ENCODE peak calls at places on chromosomes 3 and 15, in eight cellular contexts. One of them, this sample, is unnamed.

GRCh38 chr15:28975766-28976179 is 90.0 kb downstream of the APBA2 start:
- DNase-seq in posterior vena cava: peak; percentile 79
- DNase-seq in naive thymus-derived CD4-positive, alpha-beta T cell: peak; percentile 82
- DNase-seq in H4: peak; percentile 38
- DNase-seq in neuronal stem cell: no peak
- DNase-seq in stimulated activated naive CD4-positive, alpha-beta T cell: peak; percentile 69
- DNase-seq in stimulated activated CD4-positive, alpha-beta T cell treated with anti-CD3 and anti-CD28 coated beads, Interleukin-4, amount 100 ng/mL, for 48 hours: peak; percentile 58
- DNase-seq in astrocyte: no peak
- DNase-seq in this sample: peak; percentile 81

GRCh38 chr3:94132777-94133176 is 69.9 kb downstream of the NSUN3 start:
- DNase-seq in posterior vena cava: no peak
- DNase-seq in naive thymus-derived CD4-positive, alpha-beta T cell: no peak
- DNase-seq in H4: no peak
- DNase-seq in neuronal stem cell: no peak
- DNase-seq in stimulated activated naive CD4-positive, alpha-beta T cell: no peak
- DNase-seq in stimulated activated CD4-positive, alpha-beta T cell treated with anti-CD3 and anti-CD28 coated beads, Interleukin-4, amount 100 ng/mL, for 48 hours: no peak
- DNase-seq in astrocyte: no peak
- DNase-seq in this sample: no peak

GRCh38 chr3:119427669-119428068 is 35.7 kb downstream of the TMEM39A start:
- DNase-seq in posterior vena cava: no peak
- DNase-seq in naive thymus-derived CD4-positive, alpha-beta T cell: no peak
- DNase-seq in H4: no peak
- DNase-seq in neuronal stem cell: peak; percentile 2
- DNase-seq in stimulated activated naive CD4-positive, alpha-beta T cell: no peak
- DNase-seq in stimulated activated CD4-positive, alpha-beta T cell treated with anti-CD3 and anti-CD28 coated beads, Interleukin-4, amount 100 ng/mL, for 48 hours: no peak
- DNase-seq in astrocyte: no peak
- DNase-seq in this sample: no peak

GRCh38 chr3:18194431-18194830 is 230.7 kb downstream of the SATB1 start:
- DNase-seq in posterior vena cava: no peak
- DNase-seq in naive thymus-derived CD4-positive, alpha-beta T cell: no peak
- DNase-seq in H4: peak; percentile 2
- DNase-seq in neuronal stem cell: no peak
- DNase-seq in stimulated activated naive CD4-positive, alpha-beta T cell: no peak
- DNase-seq in stimulated activated CD4-positive, alpha-beta T cell treated with anti-CD3 and anti-CD28 coated beads, Interleukin-4, amount 100 ng/mL, for 48 hours: no peak
- DNase-seq in astrocyte: no peak
- DNase-seq in this sample: no peak

GRCh38 chr3:106518516-106518915 is 649.7 kb upstream of the CBLB start:
- DNase-seq in posterior vena cava: no peak
- DNase-seq in naive thymus-derived CD4-positive, alpha-beta T cell: no peak
- DNase-seq in H4: no peak
- DNase-seq in neuronal stem cell: no peak
- DNase-seq in stimulated activated naive CD4-positive, alpha-beta T cell: no peak
- DNase-seq in stimulated activated CD4-positive, alpha-beta T cell treated with anti-CD3 and anti-CD28 coated beads, Interleukin-4, amount 100 ng/mL, for 48 hours: no peak
- DNase-seq in astrocyte: peak; percentile 67
- DNase-seq in this sample: no peak

GRCh38 chr3:143443851-143444331 is 324.3 kb downstream of the CHST2 start:
- DNase-seq in posterior vena cava: no peak
- DNase-seq in naive thymus-derived CD4-positive, alpha-beta T cell: no peak
- DNase-seq in H4: peak; percentile 99
- DNase-seq in neuronal stem cell: no peak
- DNase-seq in stimulated activated naive CD4-positive, alpha-beta T cell: no peak
- DNase-seq in stimulated activated CD4-positive, alpha-beta T cell treated with anti-CD3 and anti-CD28 coated beads, Interleukin-4, amount 100 ng/mL, for 48 hours: peak; percentile 31
- DNase-seq in astrocyte: peak; percentile 99
- DNase-seq in this sample: peak; percentile 46

GRCh38 chr15:88493811-88494210 is 26.3 kb downstream of the MRPS11 start:
- DNase-seq in posterior vena cava: no peak
- DNase-seq in naive thymus-derived CD4-positive, alpha-beta T cell: no peak
- DNase-seq in H4: no peak
- DNase-seq in neuronal stem cell: no peak
- DNase-seq in stimulated activated naive CD4-positive, alpha-beta T cell: no peak
- DNase-seq in stimulated activated CD4-positive, alpha-beta T cell treated with anti-CD3 and anti-CD28 coated beads, Interleukin-4, amount 100 ng/mL, for 48 hours: no peak
- DNase-seq in astrocyte: no peak
- DNase-seq in this sample: no peak

GRCh38 chr3:141913150-141913811 is 36.8 kb downstream of the ATP1B3 start:
- DNase-seq in posterior vena cava: no peak
- DNase-seq in naive thymus-derived CD4-positive, alpha-beta T cell: peak; percentile 72
- DNase-seq in H4: peak; percentile 69
- DNase-seq in neuronal stem cell: no peak
- DNase-seq in stimulated activated naive CD4-positive, alpha-beta T cell: peak; percentile 22
- DNase-seq in stimulated activated CD4-positive, alpha-beta T cell treated with anti-CD3 and anti-CD28 coated beads, Interleukin-4, amount 100 ng/mL, for 48 hours: peak; percentile 27
- DNase-seq in astrocyte: peak; percentile 34
- DNase-seq in this sample: peak; percentile 56

GRCh38 chr3:4721511-4721911 is 228.4 kb downstream of the ITPR1 start:
- DNase-seq in posterior vena cava: no peak
- DNase-seq in naive thymus-derived CD4-positive, alpha-beta T cell: no peak
- DNase-seq in H4: no peak
- DNase-seq in neuronal stem cell: no peak
- DNase-seq in stimulated activated naive CD4-positive, alpha-beta T cell: no peak
- DNase-seq in stimulated activated CD4-positive, alpha-beta T cell treated with anti-CD3 and anti-CD28 coated beads, Interleukin-4, amount 100 ng/mL, for 48 hours: no peak
- DNase-seq in astrocyte: peak; percentile 98
- DNase-seq in this sample: no peak

GRCh38 chr15:98755138-98755537 is 106.8 kb downstream of the IGF1R start:
- DNase-seq in posterior vena cava: no peak
- DNase-seq in naive thymus-derived CD4-positive, alpha-beta T cell: no peak
- DNase-seq in H4: no peak
- DNase-seq in neuronal stem cell: no peak
- DNase-seq in stimulated activated naive CD4-positive, alpha-beta T cell: no peak
- DNase-seq in stimulated activated CD4-positive, alpha-beta T cell treated with anti-CD3 and anti-CD28 coated beads, Interleukin-4, amount 100 ng/mL, for 48 hours: no peak
- DNase-seq in astrocyte: peak; percentile 42
- DNase-seq in this sample: no peak

GRCh38 chr15:36161781-36162212 is 417.6 kb upstream of the CDIN1 start:
- DNase-seq in posterior vena cava: no peak
- DNase-seq in naive thymus-derived CD4-positive, alpha-beta T cell: no peak
- DNase-seq in H4: peak; percentile 45
- DNase-seq in neuronal stem cell: peak; percentile 21
- DNase-seq in stimulated activated naive CD4-positive, alpha-beta T cell: no peak
- DNase-seq in stimulated activated CD4-positive, alpha-beta T cell treated with anti-CD3 and anti-CD28 coated beads, Interleukin-4, amount 100 ng/mL, for 48 hours: no peak
- DNase-seq in astrocyte: no peak
- DNase-seq in this sample: peak; percentile 20

GRCh38 chr15:82613764-82614163 is 33.4 kb downstream of the CPEB1 start:
- DNase-seq in posterior vena cava: peak; percentile 81
- DNase-seq in naive thymus-derived CD4-positive, alpha-beta T cell: no peak
- DNase-seq in H4: no peak
- DNase-seq in neuronal stem cell: no peak
- DNase-seq in stimulated activated naive CD4-positive, alpha-beta T cell: no peak
- DNase-seq in stimulated activated CD4-positive, alpha-beta T cell treated with anti-CD3 and anti-CD28 coated beads, Interleukin-4, amount 100 ng/mL, for 48 hours: no peak
- DNase-seq in astrocyte: no peak
- DNase-seq in this sample: no peak

GRCh38 chr3:65348596-65348995 is 660.8 kb upstream of the ADAMTS9 start:
- DNase-seq in posterior vena cava: no peak
- DNase-seq in naive thymus-derived CD4-positive, alpha-beta T cell: no peak
- DNase-seq in H4: peak; percentile 81
- DNase-seq in neuronal stem cell: no peak
- DNase-seq in stimulated activated naive CD4-positive, alpha-beta T cell: no peak
- DNase-seq in stimulated activated CD4-positive, alpha-beta T cell treated with anti-CD3 and anti-CD28 coated beads, Interleukin-4, amount 100 ng/mL, for 48 hours: no peak
- DNase-seq in astrocyte: peak; percentile 18
- DNase-seq in this sample: no peak

GRCh38 chr3:160804762-160805161 is 48.7 kb downstream of the PPM1L start:
- DNase-seq in posterior vena cava: no peak
- DNase-seq in naive thymus-derived CD4-positive, alpha-beta T cell: no peak
- DNase-seq in H4: peak; percentile 53
- DNase-seq in neuronal stem cell: no peak
- DNase-seq in stimulated activated naive CD4-positive, alpha-beta T cell: no peak
- DNase-seq in stimulated activated CD4-positive, alpha-beta T cell treated with anti-CD3 and anti-CD28 coated beads, Interleukin-4, amount 100 ng/mL, for 48 hours: no peak
- DNase-seq in astrocyte: no peak
- DNase-seq in this sample: peak; percentile 22

GRCh38 chr3:72338082-72338941 is 509.9 kb downstream of the SHQ1 start:
- DNase-seq in posterior vena cava: no peak
- DNase-seq in naive thymus-derived CD4-positive, alpha-beta T cell: no peak
- DNase-seq in H4: no peak
- DNase-seq in neuronal stem cell: no peak
- DNase-seq in stimulated activated naive CD4-positive, alpha-beta T cell: no peak
- DNase-seq in stimulated activated CD4-positive, alpha-beta T cell treated with anti-CD3 and anti-CD28 coated beads, Interleukin-4, amount 100 ng/mL, for 48 hours: peak; percentile 59
- DNase-seq in astrocyte: peak; percentile 52
- DNase-seq in this sample: no peak

GRCh38 chr3:13300546-13301294 is 119.4 kb downstream of the NUP210 start:
- DNase-seq in posterior vena cava: peak; percentile 10
- DNase-seq in naive thymus-derived CD4-positive, alpha-beta T cell: no peak
- DNase-seq in H4: no peak
- DNase-seq in neuronal stem cell: no peak
- DNase-seq in stimulated activated naive CD4-positive, alpha-beta T cell: no peak
- DNase-seq in stimulated activated CD4-positive, alpha-beta T cell treated with anti-CD3 and anti-CD28 coated beads, Interleukin-4, amount 100 ng/mL, for 48 hours: no peak
- DNase-seq in astrocyte: no peak
- DNase-seq in this sample: no peak

GRCh38 chr3:115931581-115931980 is 308.3 kb downstream of the GAP43 start:
- DNase-seq in posterior vena cava: no peak
- DNase-seq in naive thymus-derived CD4-positive, alpha-beta T cell: no peak
- DNase-seq in H4: no peak
- DNase-seq in neuronal stem cell: no peak
- DNase-seq in stimulated activated naive CD4-positive, alpha-beta T cell: no peak
- DNase-seq in stimulated activated CD4-positive, alpha-beta T cell treated with anti-CD3 and anti-CD28 coated beads, Interleukin-4, amount 100 ng/mL, for 48 hours: no peak
- DNase-seq in astrocyte: no peak
- DNase-seq in this sample: no peak

GRCh38 chr3:172147113-172147818 is 107.9 kb downstream of the FNDC3B start:
- DNase-seq in posterior vena cava: no peak
- DNase-seq in naive thymus-derived CD4-positive, alpha-beta T cell: no peak
- DNase-seq in H4: no peak
- DNase-seq in neuronal stem cell: no peak
- DNase-seq in stimulated activated naive CD4-positive, alpha-beta T cell: no peak
- DNase-seq in stimulated activated CD4-positive, alpha-beta T cell treated with anti-CD3 and anti-CD28 coated beads, Interleukin-4, amount 100 ng/mL, for 48 hours: no peak
- DNase-seq in astrocyte: no peak
- DNase-seq in this sample: no peak

GRCh38 chr15:84979651-84980050 is 2.0 kb upstream of the PDE8A start:
- DNase-seq in posterior vena cava: no peak
- DNase-seq in naive thymus-derived CD4-positive, alpha-beta T cell: no peak
- DNase-seq in H4: no peak
- DNase-seq in neuronal stem cell: no peak
- DNase-seq in stimulated activated naive CD4-positive, alpha-beta T cell: no peak
- DNase-seq in stimulated activated CD4-positive, alpha-beta T cell treated with anti-CD3 and anti-CD28 coated beads, Interleukin-4, amount 100 ng/mL, for 48 hours: no peak
- DNase-seq in astrocyte: no peak
- DNase-seq in this sample: peak; percentile 53

GRCh38 chr15:41511331-41512077 is 2.1 kb downstream of the LTK start:
- DNase-seq in posterior vena cava: no peak
- DNase-seq in naive thymus-derived CD4-positive, alpha-beta T cell: no peak
- DNase-seq in H4: no peak
- DNase-seq in neuronal stem cell: no peak
- DNase-seq in stimulated activated naive CD4-positive, alpha-beta T cell: no peak
- DNase-seq in stimulated activated CD4-positive, alpha-beta T cell treated with anti-CD3 and anti-CD28 coated beads, Interleukin-4, amount 100 ng/mL, for 48 hours: no peak
- DNase-seq in astrocyte: no peak
- DNase-seq in this sample: peak; percentile 73

GRCh38 chr15:48149858-48150257 is 28.2 kb downstream of the MYEF2 start:
- DNase-seq in posterior vena cava: no peak
- DNase-seq in naive thymus-derived CD4-positive, alpha-beta T cell: no peak
- DNase-seq in H4: no peak
- DNase-seq in neuronal stem cell: no peak
- DNase-seq in stimulated activated naive CD4-positive, alpha-beta T cell: no peak
- DNase-seq in stimulated activated CD4-positive, alpha-beta T cell treated with anti-CD3 and anti-CD28 coated beads, Interleukin-4, amount 100 ng/mL, for 48 hours: no peak
- DNase-seq in astrocyte: peak; percentile 87
- DNase-seq in this sample: no peak

GRCh38 chr15:40279437-40280141 is 3.3 kb downstream of the ANKRD63 start:
- DNase-seq in posterior vena cava: peak; percentile 92
- DNase-seq in naive thymus-derived CD4-positive, alpha-beta T cell: peak; percentile 59
- DNase-seq in H4: peak; percentile 42
- DNase-seq in neuronal stem cell: peak; percentile 75
- DNase-seq in stimulated activated naive CD4-positive, alpha-beta T cell: peak; percentile 44
- DNase-seq in stimulated activated CD4-positive, alpha-beta T cell treated with anti-CD3 and anti-CD28 coated beads, Interleukin-4, amount 100 ng/mL, for 48 hours: peak; percentile 59
- DNase-seq in astrocyte: no peak
- DNase-seq in this sample: peak; percentile 85

GRCh38 chr3:47799733-47800132 is 3.2 kb upstream of the DHX30 start:
- DNase-seq in posterior vena cava: peak; percentile 50
- DNase-seq in naive thymus-derived CD4-positive, alpha-beta T cell: no peak
- DNase-seq in H4: peak; percentile 10
- DNase-seq in neuronal stem cell: peak; percentile 14
- DNase-seq in stimulated activated naive CD4-positive, alpha-beta T cell: no peak
- DNase-seq in stimulated activated CD4-positive, alpha-beta T cell treated with anti-CD3 and anti-CD28 coated beads, Interleukin-4, amount 100 ng/mL, for 48 hours: no peak
- DNase-seq in astrocyte: no peak
- DNase-seq in this sample: no peak

This sample was measured in iPS-NIHi11.